ENCODE peak calls at places on chromosomes 11 and 22, in six cellular contexts. One of them, this sample, is unnamed.

GRCh38 chr11:132851247-132851646 is 681.1 kb downstream of the OPCML start:
- DNase-seq in iris pigment epithelial cell: no peak
- DNase-seq in activated naive CD8-positive, alpha-beta T cell treated with anti-CD3 and anti-CD28 coated beads, Interleukin-2, amount 50 U/mL, for 24 hours: no peak
- DNase-seq in sciatic nerve: no peak
- DNase-seq in stimulated activated CD8-positive, alpha-beta memory T cell treated with anti-CD3 and anti-CD28 coated beads, Interleukin-4, amount 100 ng/mL, for 1 hour: no peak
- DNase-seq in T-cell: no peak
- DNase-seq in this sample: no peak

GRCh38 chr22:33049125-33049729 is 9.0 kb downstream of the SYN3 start:
- DNase-seq in sciatic nerve: peak
- DNase-seq in T-cell: peak
- DNase-seq in activated naive CD8-positive, alpha-beta T cell treated with anti-CD3 and anti-CD28 coated beads, Interleukin-2, amount 50 U/mL, for 24 hours: peak
- DNase-seq in iris pigment epithelial cell: peak
- DNase-seq in stimulated activated CD8-positive, alpha-beta memory T cell treated with anti-CD3 and anti-CD28 coated beads, Interleukin-4, amount 100 ng/mL, for 1 hour: peak
- DNase-seq in this sample: peak

GRCh38 chr11:119483881-119484371 is 61.0 kb upstream of the THY1 start:
- DNase-seq in stimulated activated CD8-positive, alpha-beta memory T cell treated with anti-CD3 and anti-CD28 coated beads, Interleukin-4, amount 100 ng/mL, for 1 hour: no peak
- DNase-seq in sciatic nerve: no peak
- DNase-seq in iris pigment epithelial cell: no peak
- DNase-seq in activated naive CD8-positive, alpha-beta T cell treated with anti-CD3 and anti-CD28 coated beads, Interleukin-2, amount 50 U/mL, for 24 hours: no peak
- DNase-seq in T-cell: no peak
- DNase-seq in this sample: no peak

GRCh38 chr11:132623496-132623895 is 908.8 kb downstream of the OPCML start:
- DNase-seq in stimulated activated CD8-positive, alpha-beta memory T cell treated with anti-CD3 and anti-CD28 coated beads, Interleukin-4, amount 100 ng/mL, for 1 hour: no peak
- DNase-seq in T-cell: no peak
- DNase-seq in sciatic nerve: no peak
- DNase-seq in activated naive CD8-positive, alpha-beta T cell treated with anti-CD3 and anti-CD28 coated beads, Interleukin-2, amount 50 U/mL, for 24 hours: no peak
- DNase-seq in iris pigment epithelial cell: no peak
- DNase-seq in this sample: no peak

GRCh38 chr11:36048496-36049247 is 104.8 kb downstream of the LDLRAD3 start:
- DNase-seq in iris pigment epithelial cell: peak
- DNase-seq in activated naive CD8-positive, alpha-beta T cell treated with anti-CD3 and anti-CD28 coated beads, Interleukin-2, amount 50 U/mL, for 24 hours: no peak
- DNase-seq in T-cell: no peak
- DNase-seq in stimulated activated CD8-positive, alpha-beta memory T cell treated with anti-CD3 and anti-CD28 coated beads, Interleukin-4, amount 100 ng/mL, for 1 hour: no peak
- DNase-seq in sciatic nerve: no peak
- DNase-seq in this sample: no peak

GRCh38 chr11:95358516-95359322 is 127.7 kb upstream of the SESN3 start:
- DNase-seq in stimulated activated CD8-positive, alpha-beta memory T cell treated with anti-CD3 and anti-CD28 coated beads, Interleukin-4, amount 100 ng/mL, for 1 hour: no peak
- DNase-seq in sciatic nerve: no peak
- DNase-seq in iris pigment epithelial cell: no peak
- DNase-seq in activated naive CD8-positive, alpha-beta T cell treated with anti-CD3 and anti-CD28 coated beads, Interleukin-2, amount 50 U/mL, for 24 hours: no peak
- DNase-seq in T-cell: no peak
- DNase-seq in this sample: no peak

GRCh38 chr11:7353100-7353499 is 101.4 kb downstream of the SYT9 start:
- DNase-seq in iris pigment epithelial cell: peak
- DNase-seq in T-cell: no peak
- DNase-seq in activated naive CD8-positive, alpha-beta T cell treated with anti-CD3 and anti-CD28 coated beads, Interleukin-2, amount 50 U/mL, for 24 hours: peak
- DNase-seq in stimulated activated CD8-positive, alpha-beta memory T cell treated with anti-CD3 and anti-CD28 coated beads, Interleukin-4, amount 100 ng/mL, for 1 hour: no peak
- DNase-seq in sciatic nerve: no peak
- DNase-seq in this sample: no peak

GRCh38 chr22:37803636-37804371 is 3.9 kb upstream of the GCAT start:
- DNase-seq in activated naive CD8-positive, alpha-beta T cell treated with anti-CD3 and anti-CD28 coated beads, Interleukin-2, amount 50 U/mL, for 24 hours: no peak
- DNase-seq in sciatic nerve: no peak
- DNase-seq in stimulated activated CD8-positive, alpha-beta memory T cell treated with anti-CD3 and anti-CD28 coated beads, Interleukin-4, amount 100 ng/mL, for 1 hour: no peak
- DNase-seq in T-cell: no peak
- DNase-seq in iris pigment epithelial cell: no peak
- DNase-seq in this sample: no peak

GRCh38 chr11:48125866-48126265 is 90.7 kb upstream of the OR4B1 start:
- DNase-seq in activated naive CD8-positive, alpha-beta T cell treated with anti-CD3 and anti-CD28 coated beads, Interleukin-2, amount 50 U/mL, for 24 hours: no peak
- DNase-seq in stimulated activated CD8-positive, alpha-beta memory T cell treated with anti-CD3 and anti-CD28 coated beads, Interleukin-4, amount 100 ng/mL, for 1 hour: no peak
- DNase-seq in sciatic nerve: no peak
- DNase-seq in iris pigment epithelial cell: no peak
- DNase-seq in T-cell: no peak
- DNase-seq in this sample: no peak

GRCh38 chr11:3835100-3835485 is 5.7 kb downstream of the RHOG start:
- DNase-seq in stimulated activated CD8-positive, alpha-beta memory T cell treated with anti-CD3 and anti-CD28 coated beads, Interleukin-4, amount 100 ng/mL, for 1 hour: no peak
- DNase-seq in sciatic nerve: no peak
- DNase-seq in iris pigment epithelial cell: peak
- DNase-seq in T-cell: no peak
- DNase-seq in activated naive CD8-positive, alpha-beta T cell treated with anti-CD3 and anti-CD28 coated beads, Interleukin-2, amount 50 U/mL, for 24 hours: no peak
- DNase-seq in this sample: no peak

GRCh38 chr22:44363214-44363979 is 50.6 kb upstream of the SHISAL1 start:
- DNase-seq in iris pigment epithelial cell: peak
- DNase-seq in T-cell: no peak
- DNase-seq in activated naive CD8-positive, alpha-beta T cell treated with anti-CD3 and anti-CD28 coated beads, Interleukin-2, amount 50 U/mL, for 24 hours: no peak
- DNase-seq in sciatic nerve: peak
- DNase-seq in stimulated activated CD8-positive, alpha-beta memory T cell treated with anti-CD3 and anti-CD28 coated beads, Interleukin-4, amount 100 ng/mL, for 1 hour: no peak
- DNase-seq in this sample: peak

GRCh38 chr11:12091957-12092558 is 18.3 kb upstream of the MICAL2 start:
- DNase-seq in iris pigment epithelial cell: no peak
- DNase-seq in sciatic nerve: no peak
- DNase-seq in T-cell: no peak
- DNase-seq in stimulated activated CD8-positive, alpha-beta memory T cell treated with anti-CD3 and anti-CD28 coated beads, Interleukin-4, amount 100 ng/mL, for 1 hour: no peak
- DNase-seq in activated naive CD8-positive, alpha-beta T cell treated with anti-CD3 and anti-CD28 coated beads, Interleukin-2, amount 50 U/mL, for 24 hours: no peak
- DNase-seq in this sample: no peak

GRCh38 chr11:17541330-17541885 is 2.8 kb downstream of the USH1C start:
- DNase-seq in sciatic nerve: peak
- DNase-seq in iris pigment epithelial cell: no peak
- DNase-seq in stimulated activated CD8-positive, alpha-beta memory T cell treated with anti-CD3 and anti-CD28 coated beads, Interleukin-4, amount 100 ng/mL, for 1 hour: no peak
- DNase-seq in T-cell: no peak
- DNase-seq in activated naive CD8-positive, alpha-beta T cell treated with anti-CD3 and anti-CD28 coated beads, Interleukin-2, amount 50 U/mL, for 24 hours: no peak
- DNase-seq in this sample: no peak